ENCODE peak calls at places on chromosomes 2 and 18, in nine cellular contexts. I is neural progenitor cell, E is mammary epithelial cell, P is tibial artery, Z is GM06990, Q is right lobe of liver, O is endothelial cell of umbilical vein, G is cardiac muscle cell, M is kidney epithelial cell. C is an unnamed sample. For H3K27me3, the result is how much of the 10 kb centered on the place peaks cover.

GRCh38 chr18:9392726-9393125 is 58.2 kb downstream of the TWSG1 start:
- DNase-seq in I (peak), P (no peak), O (no peak), M (no peak), G (peak), Z (no peak), Q (no peak), E (no peak), C (no peak)

GRCh38 chr2:222548997-222549396 is 106.9 kb downstream of the FARSB start:
- DNase-seq in G (peak), E (no peak), Q (no peak), P (no peak), O (no peak), Z (no peak), M (no peak), I (peak), C (no peak)

GRCh38 chr2:179536185-179536584 is 271.6 kb upstream of the SESTD1 start:
- DNase-seq in E (no peak), G (peak), I (no peak), Q (no peak), Z (no peak), O (no peak), P (no peak), M (no peak), C (no peak)

GRCh38 chr2:85754313-85755095 is 713 bp downstream of the ATOH8 start:
- DNase-seq in Q (peak), I (peak), P (peak), Z (peak), G (peak), E (peak), M (no peak), O (no peak), C (peak)

GRCh38 chr2:240930631-240931318 is 24.6 kb downstream of the CROCC2 start:
- DNase-seq in M (no peak), P (peak), E (no peak), Q (peak), G (no peak), Z (no peak), O (no peak), I (no peak), C (no peak)

GRCh38 chr2:56185582-56186046 is 1.8 kb downstream of the CCDC85A start:
- DNase-seq in M (no peak), Z (no peak), Q (no peak), P (no peak), O (peak), E (peak), I (peak), G (peak), C (no peak)

GRCh38 chr2:27721335-27721734 is 50.2 kb upstream of the MRPL33 start:
- DNase-seq in E (no peak), G (no peak), O (no peak), P (no peak), M (no peak), I (no peak), Q (no peak), Z (no peak), C (no peak)

GRCh38 chr2:99670768-99671734 is 181.2 kb upstream of the REV1 start:
- DNase-seq in E (no peak), P (no peak), Q (no peak), M (no peak), O (no peak), Z (no peak), I (no peak), G (peak), C (no peak)

GRCh38 chr2:133171396-133172004 is 396.8 kb downstream of the NCKAP5 start:
- DNase-seq in M (no peak), O (peak), G (peak), P (no peak), Q (no peak), E (peak), I (peak), Z (no peak), C (no peak)

GRCh38 chr2:61463769-61464475 is 7.0 kb downstream of the USP34 start:
- DNase-seq in O (no peak), M (no peak), P (no peak), E (no peak), G (no peak), I (peak), Q (no peak), Z (no peak), C (no peak)

GRCh38 chr2:47080888-47081301 is 74.2 kb downstream of the STPG4 start:
- DNase-seq in Q (no peak), G (no peak), E (no peak), P (no peak), I (no peak), O (no peak), M (no peak), Z (no peak), C (no peak)

GRCh38 chr18:47422524-47422923 is 171.1 kb upstream of the SKOR2 start:
- DNase-seq in Z (no peak), I (peak), M (no peak), G (no peak), O (no peak), Q (no peak), E (no peak), P (no peak), C (no peak)

GRCh38 chr2:203909946-203910476 is 26.6 kb upstream of the ICOS start:
- DNase-seq in Z (no peak), I (no peak), M (no peak), P (no peak), Q (no peak), E (no peak), G (no peak), O (no peak), C (no peak)

GRCh38 chr2:236538242-236538641 is 31.4 kb upstream of the ACKR3 start:
- DNase-seq in Q (no peak), G (no peak), P (no peak), E (no peak), M (no peak), O (no peak), I (no peak), Z (peak), C (no peak)

GRCh38 chr2:195498176-195498575 is 158.8 kb upstream of the SLC39A10 start:
- DNase-seq in Z (no peak), G (peak), I (peak), M (no peak), E (peak), Q (no peak), O (peak), P (no peak), C (peak)

GRCh38 chr2:148209598-148209997 is 188.7 kb downstream of the MBD5 start:
- DNase-seq in Z (no peak), M (no peak), E (no peak), O (peak), P (no peak), G (peak), I (no peak), Q (no peak), C (no peak)

GRCh38 chr18:8721716-8722115 is 16.4 kb downstream of the MTCL1 start:
- DNase-seq in Z (no peak), G (peak), P (no peak), Q (no peak), M (no peak), O (no peak), I (no peak), E (peak), C (no peak)

GRCh38 chr2:146312899-146313298 is 1531.9 kb upstream of the ACVR2A start:
- DNase-seq in E (no peak), M (no peak), I (no peak), O (peak), P (no peak), G (peak), Q (no peak), Z (no peak), C (no peak)

GRCh38 chr2:17621781-17622180 is 81.3 kb downstream of the VSNL1 start:
- DNase-seq in M (no peak), O (no peak), G (peak), I (no peak), Q (no peak), Z (no peak), E (peak), P (no peak), C (no peak)

GRCh38 chr2:167001165-167001564 is 112.9 kb downstream of the XIRP2 start:
- DNase-seq in Q (no peak), G (no peak), P (no peak), E (no peak), M (no peak), Z (no peak), O (no peak), I (no peak), C (no peak)

GRCh38 chr2:168560817-168561485 is 104.9 kb downstream of the CERS6 start:
- DNase-seq in P (no peak), G (no peak), O (peak), Q (no peak), Z (no peak), I (no peak), M (no peak), E (no peak), C (no peak)

GRCh38 chr2:236054125-236054524 is 114.1 kb downstream of the GBX2 start:
- DNase-seq in Z (no peak), P (no peak), O (no peak), E (peak), M (no peak), Q (no peak), I (no peak), G (no peak), C (no peak)

DNA sequence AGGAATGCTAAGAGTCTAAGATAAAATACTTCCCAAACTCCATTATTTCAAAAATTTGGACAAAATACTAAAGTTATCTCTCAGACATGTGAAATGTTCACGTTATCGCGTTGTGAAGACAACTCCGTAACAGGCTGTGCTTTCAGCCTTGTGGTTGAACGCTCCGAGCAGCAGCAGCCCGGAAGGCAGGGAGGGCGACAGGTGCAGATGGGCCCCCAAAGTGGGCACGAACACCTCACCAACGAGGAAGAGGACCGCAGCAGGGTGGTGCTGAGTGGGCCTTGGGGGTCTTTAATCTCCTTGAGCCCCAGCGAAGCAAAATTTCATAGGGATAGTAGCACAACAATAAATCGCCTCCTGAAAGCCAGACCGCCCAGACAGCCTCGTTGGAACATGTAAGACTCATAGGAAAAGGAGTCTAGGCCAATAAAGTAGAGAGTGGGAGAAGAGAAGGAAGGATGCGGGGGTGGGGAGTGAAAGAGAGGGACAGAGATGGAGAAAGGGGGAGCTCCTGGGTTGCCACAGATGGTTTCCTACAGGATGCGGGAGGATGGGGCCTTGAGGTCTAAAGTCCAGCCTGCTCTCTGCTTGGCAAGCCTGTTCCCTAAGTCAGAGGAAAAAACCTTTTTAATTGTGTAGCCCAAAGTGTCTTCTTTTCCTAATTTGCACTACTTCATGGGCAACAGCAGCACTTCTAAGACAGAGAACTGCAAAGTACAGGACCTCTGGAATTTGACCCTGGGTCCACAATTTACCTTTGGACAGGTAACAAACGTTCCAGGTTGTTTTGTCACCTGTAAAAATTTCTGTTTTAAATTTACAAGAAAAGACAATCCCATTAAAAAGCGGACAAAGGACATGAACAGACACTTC is 1.3 kb upstream of the FAM110C start:
- DNase-seq in Q (no peak), G (no peak), P (no peak), O (no peak), E (no peak), Z (no peak), I (no peak), M (no peak), C (no peak)
- H3K27me3 ChIP-seq in Q (under half), G (half or more), P (under half), O (under half), E (under half), Z (under half), I (half or more), M (under half), C (under half)

GRCh38 chr2:219526320-219527075 is 12.2 kb downstream of the ASIC4 start:
- DNase-seq in Q (no peak), E (no peak), Z (no peak), G (no peak), M (no peak), P (no peak), O (no peak), I (peak), C (no peak)
- H3K27me3 ChIP-seq in Q (under half), E (under half), Z (under half), G (under half), M (under half), P (under half), O (half or more), I (half or more), C (half or more)

GRCh38 chr18:5627756-5628511 is 84.1 kb upstream of the EPB41L3 start:
- DNase-seq in M (no peak), I (no peak), O (peak), Z (no peak), E (no peak), Q (no peak), G (no peak), P (no peak), C (no peak)
- H3K27me3 ChIP-seq in M (under half), I (half or more), O (under half), Z (under half), E (under half), Q (under half), G (under half), P (under half), C (under half)

DNA sequence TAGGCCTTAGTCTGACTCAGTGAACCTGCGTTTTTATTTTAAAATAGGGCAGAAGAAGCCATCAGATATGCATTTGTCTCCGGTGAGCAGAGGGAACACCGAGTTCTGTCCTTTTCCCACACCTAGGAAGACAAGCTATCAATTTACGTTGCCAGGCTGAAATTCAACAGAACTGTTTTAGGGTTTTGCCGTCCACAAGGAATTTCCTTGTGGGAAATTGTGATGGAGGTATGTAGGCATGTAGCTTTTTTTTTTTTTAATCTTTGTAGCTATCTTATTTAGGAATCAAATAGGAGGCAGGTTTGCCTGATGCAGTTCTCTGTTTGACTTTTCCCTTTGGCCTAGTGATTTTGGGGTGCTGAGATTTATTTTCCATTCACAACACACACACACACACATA is 62.0 kb upstream of the ASAP2 start:
- DNase-seq in O (no peak), G (peak), M (no peak), I (no peak), Q (no peak), E (no peak), P (no peak), Z (no peak), C (no peak)
- H3K27me3 ChIP-seq in O (under half), G (under half), M (under half), I (under half), Q (under half), E (under half), P (under half), Z (under half), C (under half)

DNA sequence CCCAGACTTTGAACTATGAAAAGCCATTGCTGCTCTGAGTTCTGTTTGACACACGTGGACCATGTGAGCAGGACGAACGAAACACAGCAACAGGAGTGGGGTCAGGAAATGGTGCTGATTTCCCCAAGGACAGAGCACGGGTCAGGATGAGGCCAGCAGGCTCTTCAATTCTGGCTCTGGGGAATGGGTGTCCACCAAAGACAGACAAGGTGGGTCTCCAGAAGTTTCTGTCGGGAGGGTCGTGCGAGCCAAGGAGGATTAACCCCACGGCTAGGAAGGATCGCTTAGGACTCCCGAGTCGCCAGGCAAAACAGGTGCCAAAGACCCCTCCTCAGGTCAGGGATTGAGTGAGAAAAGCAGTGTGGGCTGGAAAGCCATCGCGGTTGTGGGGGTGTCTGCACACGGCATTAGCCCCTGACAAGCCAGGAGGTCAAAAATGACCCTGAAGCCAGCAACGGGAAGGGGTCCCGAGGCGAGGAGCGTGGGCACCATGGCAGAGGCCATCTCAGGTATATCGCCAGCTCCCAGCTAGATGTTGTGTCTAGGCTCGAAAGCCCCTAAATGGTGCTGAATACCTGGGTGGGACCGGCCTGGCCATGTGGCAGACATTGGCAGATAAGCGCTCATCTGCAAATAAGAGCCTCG is 213.9 kb upstream of the SALL3 start:
- DNase-seq in Q (no peak), O (no peak), I (no peak), M (no peak), G (no peak), P (no peak), E (no peak), Z (no peak), C (no peak)
- H3K27me3 ChIP-seq in Q (under half), O (under half), I (under half), M (under half), G (under half), P (under half), E (under half), Z (under half), C (under half)